ENCODE peak calls at places on chromosome 1, in nine cellular contexts. Z is mucosa of descending colon, A is tibial artery, S is PC-9, R is adrenal gland, P is sigmoid colon, B is mesothelial cell of epicardium, D is cardiac muscle cell, V is fibroblast of lung. J is an unnamed sample.

GRCh38 chr1:46003315-46003714 is 129.1 kb downstream of the PIK3R3 start:
- DNase-seq in Z (no peak), A (no peak), S (no peak), R (no peak), P (no peak), B (no peak), D (no peak), V (no peak), J (no peak)

GRCh38 chr1:66564250-66564649 is 30.3 kb downstream of the SGIP1 start:
- DNase-seq in Z (no peak), A (no peak), S (peak), R (no peak), P (no peak), B (no peak), D (no peak), V (peak), J (no peak)

GRCh38 chr1:34549199-34549598 is 205.6 kb upstream of the GJB5 start:
- DNase-seq in Z (peak), A (no peak), S (peak), R (peak), P (no peak), B (no peak), D (peak), V (no peak), J (no peak)

GRCh38 chr1:63601061-63601460 is 7.8 kb downstream of the PGM1 start:
- DNase-seq in Z (no peak), A (no peak), S (no peak), R (no peak), P (no peak), B (no peak), D (no peak), V (no peak), J (no peak)

GRCh38 chr1:225026701-225027100 is 97.2 kb downstream of the DNAH14 start:
- DNase-seq in Z (no peak), A (no peak), S (no peak), R (no peak), P (no peak), B (no peak), D (no peak), V (no peak), J (no peak)

GRCh38 chr1:218377143-218377660 is 32.1 kb downstream of the TGFB2 start:
- DNase-seq in Z (no peak), A (no peak), S (peak), R (no peak), P (no peak), B (no peak), D (no peak), V (peak), J (no peak)

GRCh38 chr1:58816072-58816746 is 32.4 kb upstream of the JUN start:
- DNase-seq in Z (peak), A (peak), S (peak), R (peak), P (peak), B (peak), D (peak), V (peak), J (peak)

GRCh38 chr1:66769512-66770229 is 17.4 kb downstream of the DYNLT5 start:
- DNase-seq in Z (no peak), A (no peak), S (no peak), R (no peak), P (no peak), B (no peak), D (no peak), V (no peak), J (no peak)

GRCh38 chr1:21911205-21912001 is 25.7 kb downstream of the HSPG2 start:
- DNase-seq in Z (no peak), A (peak), S (no peak), R (peak), P (no peak), B (no peak), D (peak), V (peak), J (no peak)

GRCh38 chr1:91777630-91778300 is 108.2 kb downstream of the TGFBR3 start:
- DNase-seq in Z (no peak), A (no peak), S (no peak), R (no peak), P (no peak), B (no peak), D (no peak), V (no peak), J (no peak)

DNA sequence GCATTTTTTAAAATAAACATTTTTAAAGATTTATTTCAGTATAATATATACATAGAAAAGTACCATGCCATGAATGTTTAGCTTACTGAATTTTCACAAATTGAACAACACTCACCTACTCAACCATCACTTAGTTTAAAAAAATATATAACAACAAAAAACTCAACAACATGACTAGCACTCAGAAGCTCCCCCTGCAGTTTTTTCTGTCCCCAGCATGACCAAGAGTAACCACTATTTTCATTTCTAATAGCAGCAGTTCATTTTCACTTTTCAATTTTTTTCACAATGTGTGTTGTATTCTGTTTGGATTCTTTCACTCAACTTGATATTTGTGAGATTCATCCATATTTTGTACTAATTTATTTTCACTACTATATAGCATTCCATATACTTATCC is 162.3 kb upstream of the POGK start:
- DNase-seq in Z (no peak), A (no peak), S (no peak), R (no peak), P (no peak), B (no peak), D (no peak), V (no peak), J (no peak)
- TF ChIP-seq CTCF in Z (no peak), A (no peak), S (peak), R (no peak), P (no peak), B (no peak), D (no peak), V (no peak), J (no peak)

GRCh38 chr1:87278791-87279190 is 49.9 kb upstream of the LMO4 start:
- DNase-seq in Z (no peak), A (no peak), S (no peak), R (no peak), P (no peak), B (no peak), D (no peak), V (no peak), J (no peak)

GRCh38 chr1:87274851-87275250 is 53.8 kb upstream of the LMO4 start:
- DNase-seq in Z (no peak), A (no peak), S (no peak), R (no peak), P (no peak), B (no peak), D (no peak), V (no peak), J (no peak)

GRCh38 chr1:87284456-87285240 is 44.0 kb upstream of the LMO4 start:
- DNase-seq in Z (no peak), A (no peak), S (no peak), R (no peak), P (no peak), B (no peak), D (no peak), V (no peak), J (no peak)

GRCh38 chr1:87279201-87279860 is 49.3 kb upstream of the LMO4 start:
- DNase-seq in Z (no peak), A (peak), S (no peak), R (no peak), P (no peak), B (no peak), D (no peak), V (no peak), J (no peak)

GRCh38 chr1:87279966-87280535 is 48.6 kb upstream of the LMO4 start:
- DNase-seq in Z (no peak), A (no peak), S (no peak), R (no peak), P (no peak), B (no peak), D (no peak), V (peak), J (no peak)
- TF ChIP-seq CTCF in Z (no peak), A (no peak), S (peak), R (no peak), P (no peak), B (no peak), D (peak), V (peak), J (no peak)

GRCh38 chr1:15738416-15739113 is 2.5 kb downstream of the SLC25A34 start:
- DNase-seq in Z (no peak), A (no peak), S (no peak), R (no peak), P (no peak), B (no peak), D (no peak), V (no peak), J (no peak)

GRCh38 chr1:15740833-15741182 is 1.5 kb upstream of the TMEM82 start:
- DNase-seq in Z (peak), A (no peak), S (no peak), R (no peak), P (no peak), B (no peak), D (no peak), V (no peak), J (no peak)

GRCh38 chr1:15739259-15739658 is 3.0 kb upstream of the TMEM82 start:
- DNase-seq in Z (no peak), A (no peak), S (no peak), R (no peak), P (no peak), B (no peak), D (no peak), V (no peak), J (no peak)

GRCh38 chr1:15741183-15741850 is 982 bp upstream of the TMEM82 start:
- DNase-seq in Z (peak), A (peak), S (peak), R (peak), P (peak), B (peak), D (peak), V (peak), J (peak)

GRCh38 chr1:15739745-15740144 is 2.6 kb upstream of the TMEM82 start:
- DNase-seq in Z (no peak), A (no peak), S (no peak), R (no peak), P (no peak), B (no peak), D (no peak), V (no peak), J (no peak)
- TF ChIP-seq CTCF in Z (no peak), A (peak), S (peak), R (no peak), P (no peak), B (no peak), D (peak), V (peak), J (no peak)

DNA sequence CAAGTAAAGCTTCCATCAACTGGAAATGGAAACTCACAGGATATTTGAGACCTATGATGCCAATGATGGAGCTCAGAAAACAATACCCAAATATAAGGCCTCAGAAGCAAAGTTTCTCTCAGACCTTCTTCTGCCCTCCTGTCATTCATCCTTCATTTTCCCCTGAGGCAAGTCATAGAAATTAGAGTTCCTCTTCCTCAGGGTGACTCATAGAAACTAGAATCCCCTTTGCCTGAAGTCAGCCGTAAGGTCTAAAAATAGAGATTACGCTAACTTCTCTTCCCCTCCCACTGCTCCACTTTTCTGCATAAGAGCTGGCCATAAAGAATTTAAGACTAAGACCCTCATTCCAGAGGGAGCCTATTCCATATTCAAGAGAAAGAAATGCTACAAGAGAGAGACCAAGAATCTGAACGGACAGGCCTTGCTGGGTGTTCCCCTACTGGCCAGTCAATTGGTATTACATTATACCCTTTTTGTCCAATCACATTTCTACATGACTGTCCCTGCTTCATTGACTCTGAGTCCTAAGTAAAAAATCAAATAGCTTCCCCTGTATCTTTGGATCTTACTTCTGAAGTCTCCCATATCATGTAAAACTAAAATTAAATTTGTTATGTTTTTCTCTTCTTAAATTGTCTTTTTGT is 994.9 kb downstream of the ADGRL2 start:
- DNase-seq in Z (no peak), A (no peak), S (no peak), R (no peak), P (no peak), B (no peak), D (no peak), V (no peak), J (no peak)
- TF ChIP-seq CTCF in Z (no peak), A (no peak), S (no peak), R (no peak), P (no peak), B (no peak), D (no peak), V (no peak), J (no peak)